ENCODE peak calls at places on chromosomes 1 and 21, in six cellular contexts. X, H, M, D, L and J are unnamed samples.

GRCh38 chr1:175725684-175726083 is 17.7 kb downstream of the TNR start:
- DNase-seq in X (no peak), H (no peak), M (peak), D (no peak), L (no peak), J (no peak)

GRCh38 chr1:183609313-183609712 is 19.1 kb upstream of the NCF2 start:
- DNase-seq in X (no peak), H (peak), M (peak), D (no peak), L (no peak), J (peak)

GRCh38 chr1:239657291-239657690 is 270.9 kb downstream of the CHRM3 start:
- DNase-seq in X (no peak), H (no peak), M (no peak), D (no peak), L (no peak), J (no peak)

GRCh38 chr1:68207129-68207689 is 25.1 kb downstream of the WLS start:
- DNase-seq in X (no peak), H (no peak), M (no peak), D (no peak), L (no peak), J (no peak)

GRCh38 chr1:11629626-11630025 is 24.6 kb downstream of the FBXO2 start:
- DNase-seq in X (no peak), H (no peak), M (no peak), D (no peak), L (no peak), J (no peak)

GRCh38 chr1:110203021-110203661 is 7.0 kb upstream of the KCNC4 start:
- DNase-seq in X (peak), H (no peak), M (peak), D (peak), L (peak), J (peak)

GRCh38 chr1:111192643-111193519 is 7.6 kb downstream of the DENND2D start:
- DNase-seq in X (no peak), H (no peak), M (no peak), D (no peak), L (peak), J (no peak)

GRCh38 chr1:81583878-81584277 is 216.9 kb upstream of the ADGRL2 start:
- DNase-seq in X (no peak), H (no peak), M (no peak), D (no peak), L (no peak), J (no peak)

GRCh38 chr1:26363549-26364448 is 8.8 kb downstream of the ZNF683 start:
- DNase-seq in X (peak), H (peak), M (peak), D (peak), L (peak), J (peak)

GRCh38 chr1:31745071-31745897 is 18.9 kb downstream of the ADGRB2 start:
- DNase-seq in X (peak), H (peak), M (peak), D (peak), L (peak), J (peak)

GRCh38 chr1:50531027-50531426 is 107.8 kb upstream of the DMRTA2 start:
- DNase-seq in X (no peak), H (no peak), M (no peak), D (no peak), L (no peak), J (peak)

GRCh38 chr1:4002741-4003140 is 102.7 kb upstream of the C1orf174 start:
- DNase-seq in X (no peak), H (no peak), M (no peak), D (no peak), L (no peak), J (no peak)

GRCh38 chr1:164932580-164932979 is 373.6 kb downstream of the PBX1 start:
- DNase-seq in X (no peak), H (no peak), M (no peak), D (no peak), L (no peak), J (no peak)

GRCh38 chr21:15065381-15066230 is 806 bp upstream of the NRIP1 start:
- DNase-seq in X (peak), H (peak), M (peak), D (peak), L (peak), J (peak)

GRCh38 chr21:34820051-34820450 is 151.3 kb downstream of the CLIC6 start:
- DNase-seq in X (no peak), H (no peak), M (no peak), D (no peak), L (no peak), J (no peak)

GRCh38 chr1:171990371-171990770 is 149.1 kb downstream of the DNM3 start:
- DNase-seq in X (no peak), H (no peak), M (no peak), D (no peak), L (no peak), J (no peak)

GRCh38 chr1:170967042-170967910 is 31.9 kb downstream of the MROH9 start:
- DNase-seq in X (no peak), H (no peak), M (peak), D (no peak), L (no peak), J (peak)

GRCh38 chr1:159898527-159898926 is 1.4 kb downstream of the CFAP45 start:
- DNase-seq in X (no peak), H (no peak), M (no peak), D (no peak), L (no peak), J (no peak)

GRCh38 chr1:32684167-32684811 is 18.3 kb downstream of the SYNC start:
- DNase-seq in X (no peak), H (peak), M (no peak), D (no peak), L (no peak), J (no peak)

GRCh38 chr21:32803651-32804050 is 32.1 kb upstream of the PAXBP1 start:
- DNase-seq in X (no peak), H (no peak), M (no peak), D (no peak), L (no peak), J (no peak)

GRCh38 chr1:202291961-202292712 is 49.6 kb downstream of the UBE2T start:
- DNase-seq in X (no peak), H (peak), M (no peak), D (peak), L (no peak), J (peak)

GRCh38 chr1:118209648-118210047 is 24.6 kb upstream of the SPAG17 start:
- DNase-seq in X (no peak), H (no peak), M (no peak), D (no peak), L (no peak), J (no peak)

GRCh38 chr1:34831721-34832246 is 27.8 kb downstream of the SMIM12 start:
- DNase-seq in X (no peak), H (no peak), M (no peak), D (no peak), L (no peak), J (no peak)

GRCh38 chr1:109632671-109633346 is 13.2 kb downstream of the AMPD2 start:
- DNase-seq in X (no peak), H (no peak), M (no peak), D (peak), L (no peak), J (peak)

GRCh38 chr1:209319549-209319948 is 264.0 kb upstream of the CAMK1G start:
- DNase-seq in X (no peak), H (no peak), M (no peak), D (no peak), L (no peak), J (no peak)

GRCh38 chr21:28294046-28294445 is 698.6 kb downstream of the LTN1 start:
- DNase-seq in X (no peak), H (no peak), M (no peak), D (no peak), L (no peak), J (no peak)

GRCh38 chr1:160177231-160177630 is 13.1 kb upstream of the CASQ1 start:
- DNase-seq in X (no peak), H (no peak), M (no peak), D (peak), L (no peak), J (no peak)

GRCh38 chr1:22121421-22121911 is 21.4 kb downstream of the WNT4 start:
- DNase-seq in X (no peak), H (no peak), M (no peak), D (no peak), L (no peak), J (no peak)

GRCh38 chr1:38243106-38243505 is 196.5 kb upstream of the POU3F1 start:
- DNase-seq in X (no peak), H (no peak), M (no peak), D (no peak), L (no peak), J (no peak)